ENCODE peak calls at places on chromosomes 16 and 17, in ten cellular contexts. I is EH; R is left ventricle myocardium inferior; G is astrocyte of the spinal cord; B is choroid plexus epithelial cell; F is activated naive CD8-positive, alpha-beta T cell treated with anti-CD3 and anti-CD28 coated beads, Interleukin-2, amount 50 U/mL, for 24 hours; K is HEK293T; N is SK-N-SH; H is epithelial cell of esophagus; M is activated naive CD4-positive, alpha-beta T cell treated with Interleukin-2 at 50 U/mL for 16 hours. U is an unnamed sample.

GRCh38 chr16:8402981-8403853 is 187.1 kb downstream of the TMEM114 start:
- DNase-seq in I (no peak), R (no peak), G (no peak), B (no peak), F (no peak), K (no peak), N (no peak), H (no peak), M (no peak), U (no peak)

GRCh38 chr17:64515419-64515818 is 8.6 kb downstream of the CEP95 start:
- DNase-seq in I (no peak), R (no peak), G (no peak), B (no peak), F (no peak), K (no peak), N (no peak), H (no peak), M (no peak), U (no peak)

GRCh38 chr17:2259769-2260536 is 43.6 kb downstream of the SMG6 start:
- DNase-seq in I (peak), R (no peak), G (peak), B (peak), F (peak), K (no peak), N (no peak), H (no peak), M (peak), U (no peak)

GRCh38 chr17:4587803-4588202 is 3.5 kb downstream of the SMTNL2 start:
- DNase-seq in I (no peak), R (peak), G (no peak), B (no peak), F (no peak), K (no peak), N (peak), H (no peak), M (no peak), U (no peak)

GRCh38 chr16:58331024-58331707 is 36.3 kb upstream of the PRSS54 start:
- DNase-seq in I (no peak), R (no peak), G (no peak), B (peak), F (no peak), K (no peak), N (no peak), H (no peak), M (no peak), U (no peak)

GRCh38 chr16:28977703-28978641 is 3.4 kb downstream of the SPNS1 start:
- DNase-seq in I (no peak), R (no peak), G (no peak), B (no peak), F (no peak), K (peak), N (no peak), H (peak), M (peak), U (no peak)

GRCh38 chr16:3998793-3999478 is 117.3 kb downstream of the ADCY9 start:
- DNase-seq in I (peak), R (no peak), G (no peak), B (peak), F (no peak), K (no peak), N (no peak), H (no peak), M (no peak), U (no peak)

GRCh38 chr16:2056077-2056476 is 8.3 kb downstream of the TSC2 start:
- DNase-seq in I (peak), R (no peak), G (no peak), B (peak), F (no peak), K (no peak), N (no peak), H (no peak), M (no peak), U (no peak)

GRCh38 chr17:60901222-60901621 is 223.6 kb downstream of the BCAS3 start:
- DNase-seq in I (peak), R (no peak), G (no peak), B (peak), F (no peak), K (no peak), N (no peak), H (peak), M (no peak), U (no peak)

GRCh38 chr17:5789443-5789842 is 205.1 kb upstream of the NLRP1 start:
- DNase-seq in I (no peak), R (no peak), G (peak), B (peak), F (no peak), K (no peak), N (no peak), H (no peak), M (no peak), U (no peak)

GRCh38 chr16:60432472-60432871 is 1603.8 kb downstream of the CDH8 start:
- DNase-seq in I (no peak), R (no peak), G (no peak), B (no peak), F (no peak), K (no peak), N (no peak), H (no peak), M (no peak), U (no peak)

GRCh38 chr16:68356249-68356918 is 45.6 kb downstream of the PRMT7 start:
- DNase-seq in I (no peak), R (no peak), G (peak), B (peak), F (peak), K (no peak), N (peak), H (no peak), M (peak), U (no peak)

GRCh38 chr17:77571562-77571981 is 386.9 kb upstream of the TNRC6C start:
- DNase-seq in I (peak), R (no peak), G (no peak), B (no peak), F (no peak), K (no peak), N (peak), H (no peak), M (peak), U (no peak)

GRCh38 chr16:16080465-16081065 is 131.1 kb downstream of the ABCC1 start:
- DNase-seq in I (no peak), R (no peak), G (no peak), B (no peak), F (no peak), K (no peak), N (no peak), H (no peak), M (no peak), U (no peak)

GRCh38 chr16:87363771-87364476 is 19.7 kb downstream of the FBXO31 start:
- DNase-seq in I (peak), R (peak), G (no peak), B (no peak), F (no peak), K (no peak), N (peak), H (no peak), M (no peak), U (no peak)

GRCh38 chr16:85935957-85936760 is 37.2 kb downstream of the IRF8 start:
- DNase-seq in I (peak), R (no peak), G (no peak), B (peak), F (peak), K (no peak), N (no peak), H (no peak), M (peak), U (no peak)

GRCh38 chr17:15255713-15256454 is 9.2 kb downstream of the PMP22 start:
- DNase-seq in I (peak), R (no peak), G (no peak), B (peak), F (no peak), K (no peak), N (no peak), H (no peak), M (no peak), U (no peak)

GRCh38 chr17:61399131-61400057 is at the start of gene TBX2:
- DNase-seq in I (peak), R (peak), G (peak), B (peak), F (no peak), K (peak), N (peak), H (peak), M (no peak), U (no peak)

GRCh38 chr16:57648590-57649442 is 19.3 kb upstream of the ADGRG3 start:
- DNase-seq in I (peak), R (peak), G (peak), B (peak), F (peak), K (peak), N (peak), H (peak), M (peak), U (no peak)

U was measured in epithelial cell of proximal tubule.